ENCODE peak calls at places on chromosomes 4 and X, in five cellular contexts. One of them, this sample, is unnamed. For H3K27me3, the result is how much of the 10 kb centered on the place peaks cover.

GRCh38 chr4:19025031-19025430 is 1003.5 kb upstream of the LCORL start:
- DNase-seq in lower lobe of right lung: no peak
- DNase-seq in left ventricle myocardium inferior: no peak
- DNase-seq in psoas muscle: no peak
- DNase-seq in GM06990: no peak
- DNase-seq in this sample: no peak

GRCh38 chr4:163109967-163110366 is 56.7 kb downstream of the NAF1 start:
- DNase-seq in lower lobe of right lung: no peak
- DNase-seq in left ventricle myocardium inferior: no peak
- DNase-seq in psoas muscle: no peak
- DNase-seq in GM06990: no peak
- DNase-seq in this sample: no peak

GRCh38 chr4:80913381-80913780 is 117.1 kb upstream of the BMP3 start:
- DNase-seq in lower lobe of right lung: no peak
- DNase-seq in left ventricle myocardium inferior: no peak
- DNase-seq in psoas muscle: no peak
- DNase-seq in GM06990: no peak
- DNase-seq in this sample: no peak

GRCh38 chrX:31459361-31459760 is 387.5 kb upstream of the FTHL17 start:
- DNase-seq in lower lobe of right lung: no peak
- DNase-seq in left ventricle myocardium inferior: no peak
- DNase-seq in psoas muscle: no peak
- DNase-seq in GM06990: no peak
- DNase-seq in this sample: no peak

GRCh38 chr4:170027181-170027829 is 1.1 kb upstream of the MFAP3L start:
- DNase-seq in lower lobe of right lung: peak
- DNase-seq in left ventricle myocardium inferior: peak
- DNase-seq in psoas muscle: peak
- DNase-seq in GM06990: peak
- DNase-seq in this sample: peak

GRCh38 chr4:165364452-165365080 is 14.2 kb upstream of the CPE start:
- DNase-seq in lower lobe of right lung: no peak
- DNase-seq in left ventricle myocardium inferior: no peak
- DNase-seq in psoas muscle: no peak
- DNase-seq in GM06990: no peak
- DNase-seq in this sample: no peak

GRCh38 chrX:69795702-69796101 is 179.8 kb downstream of the EDA start:
- DNase-seq in lower lobe of right lung: no peak
- DNase-seq in left ventricle myocardium inferior: no peak
- DNase-seq in psoas muscle: no peak
- DNase-seq in GM06990: no peak
- DNase-seq in this sample: no peak

GRCh38 chrX:108309144-108309543 is 129.1 kb downstream of the COL4A6 start:
- DNase-seq in lower lobe of right lung: no peak
- DNase-seq in left ventricle myocardium inferior: no peak
- DNase-seq in psoas muscle: no peak
- DNase-seq in GM06990: no peak
- DNase-seq in this sample: peak

GRCh38 chr4:38674206-38675144 is 10.5 kb downstream of the KLF3 start:
- DNase-seq in lower lobe of right lung: no peak
- DNase-seq in left ventricle myocardium inferior: no peak
- DNase-seq in psoas muscle: no peak
- DNase-seq in GM06990: no peak
- DNase-seq in this sample: no peak

GRCh38 chrX:38627683-38628082 is 66.3 kb downstream of the TSPAN7 start:
- DNase-seq in lower lobe of right lung: no peak
- DNase-seq in left ventricle myocardium inferior: no peak
- DNase-seq in psoas muscle: no peak
- DNase-seq in GM06990: no peak
- DNase-seq in this sample: no peak
- TF ChIP-seq CTCF in lower lobe of right lung: peak
- TF ChIP-seq CTCF in left ventricle myocardium inferior: peak
- TF ChIP-seq CTCF in psoas muscle: peak
- TF ChIP-seq CTCF in GM06990: peak
- TF ChIP-seq CTCF in this sample: peak

DNA sequence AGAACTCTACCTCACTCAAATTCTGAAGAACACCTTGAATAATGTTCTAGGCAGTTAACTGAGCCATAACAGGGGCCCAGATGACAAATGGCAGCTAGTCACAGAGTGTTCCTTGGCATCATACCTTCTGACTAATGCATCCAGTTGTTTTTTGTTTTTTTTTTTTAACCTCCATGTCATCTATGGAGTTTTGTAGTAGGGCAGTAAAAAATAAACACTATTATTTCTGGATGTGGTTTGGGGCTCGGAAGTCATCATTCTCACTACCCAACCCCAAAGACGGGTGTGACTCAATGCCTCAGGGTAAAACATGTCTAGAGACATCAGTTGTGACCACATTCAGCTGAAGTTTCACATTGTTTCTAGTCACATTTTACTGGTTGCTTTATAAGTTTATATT is 31.2 kb upstream of the MCF2 start:
- DNase-seq in lower lobe of right lung: no peak
- DNase-seq in left ventricle myocardium inferior: no peak
- DNase-seq in psoas muscle: no peak
- DNase-seq in GM06990: peak
- DNase-seq in this sample: no peak
- H3K27me3 ChIP-seq in lower lobe of right lung: under half
- H3K27me3 ChIP-seq in left ventricle myocardium inferior: under half
- H3K27me3 ChIP-seq in psoas muscle: under half
- H3K27me3 ChIP-seq in GM06990: under half
- H3K27me3 ChIP-seq in this sample: under half

DNA sequence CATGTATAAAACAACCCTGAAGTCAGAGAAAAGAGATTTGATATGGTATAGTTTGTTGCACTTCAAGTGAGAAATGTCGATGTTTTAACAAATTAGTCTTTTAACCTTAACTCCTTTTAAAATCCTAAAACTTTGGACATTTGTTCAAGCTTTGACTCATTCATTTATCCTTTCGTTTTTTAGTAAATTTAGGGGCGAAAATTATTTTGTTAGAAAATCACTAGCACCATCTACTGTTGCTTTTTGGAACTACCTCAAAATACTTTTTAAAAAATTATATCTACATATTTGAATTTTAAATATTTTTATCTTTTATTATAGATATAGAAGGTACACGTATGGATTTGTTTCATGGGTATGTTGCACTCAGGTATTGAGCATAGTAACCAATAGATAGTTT is 165.1 kb upstream of the POF1B start:
- DNase-seq in lower lobe of right lung: no peak
- DNase-seq in left ventricle myocardium inferior: no peak
- DNase-seq in psoas muscle: no peak
- DNase-seq in GM06990: no peak
- DNase-seq in this sample: no peak
- TF ChIP-seq CTCF in lower lobe of right lung: peak
- TF ChIP-seq CTCF in left ventricle myocardium inferior: peak
- TF ChIP-seq CTCF in psoas muscle: peak
- TF ChIP-seq CTCF in GM06990: peak
- TF ChIP-seq CTCF in this sample: peak

GRCh38 chrX:129480889-129481288 is 42.4 kb downstream of the SMARCA1 start:
- DNase-seq in lower lobe of right lung: no peak
- DNase-seq in left ventricle myocardium inferior: no peak
- DNase-seq in psoas muscle: no peak
- DNase-seq in GM06990: no peak
- DNase-seq in this sample: no peak

DNA sequence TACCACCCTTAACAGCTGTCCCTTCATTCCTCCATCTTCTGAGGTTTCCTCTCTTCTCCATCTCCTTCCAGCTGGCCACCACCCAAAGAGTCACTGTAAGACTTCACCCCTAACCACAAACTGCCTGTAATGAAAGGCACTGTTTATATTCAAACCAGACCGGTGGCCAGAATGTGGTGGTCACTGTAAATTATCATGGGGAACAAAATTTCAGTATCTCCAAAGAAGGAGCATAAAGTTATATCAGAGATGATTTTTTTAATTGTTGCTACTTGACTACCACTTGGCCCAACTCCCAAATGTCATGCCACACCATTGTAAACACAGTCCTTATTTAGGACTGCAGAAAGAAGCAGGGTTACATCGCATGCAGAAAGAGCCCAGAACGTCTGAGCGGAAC is 44.8 kb downstream of the SMARCA1 start:
- DNase-seq in lower lobe of right lung: no peak
- DNase-seq in left ventricle myocardium inferior: no peak
- DNase-seq in psoas muscle: no peak
- DNase-seq in GM06990: no peak
- DNase-seq in this sample: no peak
- H3K27me3 ChIP-seq in lower lobe of right lung: under half
- H3K27me3 ChIP-seq in left ventricle myocardium inferior: under half
- H3K27me3 ChIP-seq in psoas muscle: under half
- H3K27me3 ChIP-seq in GM06990: under half
- H3K27me3 ChIP-seq in this sample: under half

GRCh38 chr4:1411436-1412375 is 5.5 kb upstream of the NKX1-1 start:
- DNase-seq in lower lobe of right lung: peak
- DNase-seq in left ventricle myocardium inferior: no peak
- DNase-seq in psoas muscle: no peak
- DNase-seq in GM06990: no peak
- DNase-seq in this sample: no peak
- TF ChIP-seq CTCF in lower lobe of right lung: no peak
- TF ChIP-seq CTCF in left ventricle myocardium inferior: no peak
- TF ChIP-seq CTCF in psoas muscle: no peak
- TF ChIP-seq CTCF in GM06990: no peak
- TF ChIP-seq CTCF in this sample: no peak

DNA sequence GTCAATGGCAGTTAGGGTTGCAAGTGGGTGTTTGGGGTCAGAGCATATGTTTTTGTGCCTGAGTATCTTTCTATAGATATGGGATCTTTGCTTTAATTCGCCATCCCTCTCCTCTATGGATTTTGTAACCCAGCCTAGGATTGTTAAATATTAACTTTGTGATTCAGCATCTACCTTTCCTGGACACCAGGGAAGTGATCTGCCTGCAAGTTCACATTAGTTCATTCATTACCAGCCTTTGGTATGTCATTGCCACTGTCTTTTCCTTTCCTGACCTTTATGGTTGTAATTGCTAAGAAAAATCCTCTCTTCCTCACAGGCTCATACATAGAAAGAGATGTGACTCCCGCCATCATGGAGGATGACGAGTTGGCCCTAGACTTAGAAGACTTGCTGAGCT is 73.8 kb downstream of the KIT start:
- DNase-seq in lower lobe of right lung: no peak
- DNase-seq in left ventricle myocardium inferior: no peak
- DNase-seq in psoas muscle: no peak
- DNase-seq in GM06990: no peak
- DNase-seq in this sample: no peak
- H3K27me3 ChIP-seq in lower lobe of right lung: under half
- H3K27me3 ChIP-seq in left ventricle myocardium inferior: under half
- H3K27me3 ChIP-seq in psoas muscle: under half
- H3K27me3 ChIP-seq in GM06990: under half
- H3K27me3 ChIP-seq in this sample: under half

DNA sequence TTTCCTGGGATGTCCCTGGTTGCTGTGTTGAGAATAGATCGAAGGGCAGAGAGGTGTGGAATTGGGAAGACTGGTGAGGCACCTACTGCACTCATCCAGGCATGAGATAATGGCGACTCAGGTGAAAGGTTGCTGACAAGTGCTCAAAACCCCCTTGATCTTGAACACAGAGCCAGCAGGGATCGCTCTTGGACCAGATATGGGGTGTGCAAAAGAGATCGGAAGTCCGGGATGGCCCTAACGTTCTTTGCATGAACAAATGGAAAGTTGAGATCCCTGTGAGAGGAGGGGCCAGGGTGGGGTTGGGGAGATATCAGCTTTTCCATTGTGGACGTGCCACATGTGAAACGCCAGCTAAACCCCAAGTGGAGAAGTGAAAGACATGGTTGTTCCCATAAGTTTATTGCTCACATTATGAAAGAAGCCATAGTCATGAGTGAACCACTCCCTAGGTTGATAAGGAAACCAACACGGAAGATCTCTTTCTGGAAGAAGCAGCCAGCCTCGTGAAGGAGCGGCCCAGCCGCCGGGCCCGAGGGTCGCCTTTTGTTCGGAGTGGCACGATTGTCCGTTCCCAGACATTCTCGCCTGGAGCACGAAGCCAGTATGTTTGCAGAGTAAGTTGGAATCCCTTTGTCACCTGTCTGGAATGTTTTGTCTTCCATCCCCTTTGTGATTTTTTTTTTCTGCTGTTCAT is 22.6 kb upstream of the CLCN4 start:
- DNase-seq in lower lobe of right lung: no peak
- DNase-seq in left ventricle myocardium inferior: no peak
- DNase-seq in psoas muscle: no peak
- DNase-seq in GM06990: no peak
- DNase-seq in this sample: no peak
- TF ChIP-seq CTCF in lower lobe of right lung: no peak
- TF ChIP-seq CTCF in left ventricle myocardium inferior: no peak
- TF ChIP-seq CTCF in psoas muscle: no peak
- TF ChIP-seq CTCF in GM06990: no peak
- TF ChIP-seq CTCF in this sample: no peak

DNA sequence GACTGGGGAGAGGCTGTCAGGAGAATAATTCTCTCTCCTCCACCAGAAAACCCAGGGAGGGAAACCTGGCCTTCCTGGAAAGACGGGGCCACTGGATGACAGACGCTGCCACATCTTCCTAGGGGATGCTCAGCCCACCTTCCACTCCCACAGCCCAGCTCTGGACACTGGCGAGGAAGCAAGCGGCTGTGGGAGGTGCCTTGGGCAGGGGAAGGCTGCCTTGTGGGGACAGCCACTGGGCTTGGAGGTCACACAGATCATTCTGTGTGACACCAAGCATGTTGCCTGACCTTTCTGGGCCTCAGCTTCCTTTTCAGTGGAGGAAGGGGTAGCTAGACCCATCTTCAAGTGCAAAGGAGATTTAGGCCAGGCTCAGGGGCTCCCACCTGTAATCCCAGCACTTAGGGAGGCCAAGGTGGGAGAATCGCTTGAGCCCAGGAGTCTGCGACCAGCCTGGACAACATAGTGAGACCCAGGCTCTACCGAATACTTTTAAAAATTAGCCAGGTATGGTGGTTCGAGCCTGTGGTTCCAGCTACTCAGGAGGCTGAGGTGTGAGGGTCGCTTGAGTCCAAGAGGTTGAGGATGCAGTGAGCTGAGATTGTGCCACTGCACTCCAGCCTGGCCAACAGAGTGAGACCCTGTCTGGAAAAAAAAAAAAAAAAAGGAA is 9.8 kb upstream of the MSX1 start:
- DNase-seq in lower lobe of right lung: no peak
- DNase-seq in left ventricle myocardium inferior: no peak
- DNase-seq in psoas muscle: peak
- DNase-seq in GM06990: no peak
- DNase-seq in this sample: no peak
- H3K27me3 ChIP-seq in lower lobe of right lung: half or more
- H3K27me3 ChIP-seq in left ventricle myocardium inferior: half or more
- H3K27me3 ChIP-seq in psoas muscle: half or more
- H3K27me3 ChIP-seq in GM06990: under half
- H3K27me3 ChIP-seq in this sample: under half

This sample was measured in AG04450.